ENCODE peak calls at places on chromosome 2, in five cellular contexts. G, K, O, S and W are unnamed samples. For H3K4me1, the result is how much of the 10 kb centered on the place peaks cover.

GRCh38 chr2:160339291-160339690 is 139.2 kb upstream of the ITGB6 start:
- DNase-seq in G (no peak), K (no peak), O (no peak), S (no peak), W (no peak)

GRCh38 chr2:79723830-79724229 is 211.0 kb downstream of the CTNNA2 start:
- DNase-seq in G (no peak), K (no peak), O (no peak), S (no peak), W (no peak)

GRCh38 chr2:30232027-30232800 is 880 bp downstream of the LBH start:
- DNase-seq in G (peak), K (no peak), O (peak), S (peak), W (peak)

GRCh38 chr2:221731432-221731831 is 159.3 kb upstream of the EPHA4 start:
- DNase-seq in G (no peak), K (no peak), O (no peak), S (no peak), W (no peak)

GRCh38 chr2:168992591-168993349 is 38.4 kb downstream of the ABCB11 start:
- DNase-seq in G (no peak), K (no peak), O (no peak), S (no peak), W (no peak)

GRCh38 chr2:221451836-221452774 is 120.0 kb downstream of the EPHA4 start:
- DNase-seq in G (no peak), K (no peak), O (no peak), S (no peak), W (no peak)

GRCh38 chr2:223051580-223052375 is at the start of gene KCNE4:
- DNase-seq in G (peak), K (no peak), O (no peak), S (peak), W (no peak)

GRCh38 chr2:190062053-190062452 is 476 bp downstream of the MSTN start:
- DNase-seq in G (no peak), K (no peak), O (no peak), S (no peak), W (no peak)

GRCh38 chr2:226799976-226800940 is 638 bp upstream of the IRS1 start:
- DNase-seq in G (peak), K (no peak), O (peak), S (no peak), W (peak)

GRCh38 chr2:239357954-239358754 is 42.7 kb downstream of the HDAC4 start:
- DNase-seq in G (no peak), K (no peak), O (no peak), S (no peak), W (no peak)

GRCh38 chr2:165499131-165499530 is 29.6 kb downstream of the CSRNP3 start:
- DNase-seq in G (no peak), K (no peak), O (no peak), S (no peak), W (no peak)

GRCh38 chr2:69177785-69178636 is 165.0 kb downstream of the ANTXR1 start:
- DNase-seq in G (peak), K (peak), O (peak), S (peak), W (peak)

GRCh38 chr2:55865095-55865835 is 58.3 kb downstream of the EFEMP1 start:
- DNase-seq in G (no peak), K (no peak), O (no peak), S (no peak), W (no peak)

GRCh38 chr2:236136483-236136882 is 31.7 kb downstream of the GBX2 start:
- DNase-seq in G (no peak), K (no peak), O (no peak), S (no peak), W (no peak)

GRCh38 chr2:57881998-57882884 is 164.4 kb upstream of the VRK2 start:
- DNase-seq in G (no peak), K (no peak), O (no peak), S (no peak), W (no peak)

GRCh38 chr2:128832946-128833560 is 514.4 kb upstream of the HS6ST1 start:
- DNase-seq in G (no peak), K (no peak), O (no peak), S (no peak), W (no peak)

GRCh38 chr2:231190531-231191197 is 7.8 kb upstream of the ARMC9 start:
- DNase-seq in G (peak), K (no peak), O (peak), S (peak), W (peak)

GRCh38 chr2:46520108-46520507 is 40.7 kb downstream of the TMEM247 start:
- DNase-seq in G (no peak), K (no peak), O (no peak), S (no peak), W (no peak)

GRCh38 chr2:132038179-132038882 is 123.4 kb downstream of the ANKRD30BL start:
- DNase-seq in G (no peak), K (no peak), O (peak), S (no peak), W (peak)

GRCh38 chr2:3193423-3194330 is 183.9 kb downstream of the EIPR1 start:
- DNase-seq in G (no peak), K (no peak), O (no peak), S (no peak), W (no peak)

GRCh38 chr2:144162652-144163051 is 357.3 kb downstream of the ZEB2 start:
- DNase-seq in G (no peak), K (no peak), O (no peak), S (no peak), W (no peak)

GRCh38 chr2:228652366-228652765 is 470.9 kb upstream of the SPHKAP start:
- DNase-seq in G (no peak), K (no peak), O (no peak), S (no peak), W (no peak)

GRCh38 chr2:241289597-241289996 is 25.9 kb downstream of the HDLBP start:
- DNase-seq in G (no peak), K (no peak), O (no peak), S (no peak), W (no peak)

GRCh38 chr2:44134848-44135247 is 33.8 kb upstream of the PPM1B start:
- DNase-seq in G (no peak), K (no peak), O (no peak), S (no peak), W (no peak)

GRCh38 chr2:158994920-158995676 is 26.7 kb downstream of the TANC1 start:
- DNase-seq in G (no peak), K (no peak), O (no peak), S (no peak), W (no peak)

GRCh38 chr2:143558665-143559064 is 429.4 kb downstream of the ARHGAP15 start:
- DNase-seq in G (no peak), K (no peak), O (no peak), S (no peak), W (no peak)

GRCh38 chr2:76867854-76868253 is 654.3 kb downstream of the LRRTM4 start:
- DNase-seq in G (no peak), K (no peak), O (no peak), S (no peak), W (no peak)

GRCh38 chr2:215692387-215693079 is 256.7 kb upstream of the FN1 start:
- DNase-seq in G (no peak), K (no peak), O (no peak), S (no peak), W (no peak)

GRCh38 chr2:215691346-215691745 is 255.5 kb upstream of the FN1 start:
- DNase-seq in G (no peak), K (no peak), O (no peak), S (no peak), W (no peak)

GRCh38 chr2:215695876-215696275 is 260.0 kb upstream of the FN1 start:
- DNase-seq in G (no peak), K (no peak), O (no peak), S (no peak), W (no peak)

GRCh38 chr2:215693269-215693998 is 257.6 kb upstream of the FN1 start:
- DNase-seq in G (peak), K (peak), O (no peak), S (no peak), W (no peak)

DNA sequence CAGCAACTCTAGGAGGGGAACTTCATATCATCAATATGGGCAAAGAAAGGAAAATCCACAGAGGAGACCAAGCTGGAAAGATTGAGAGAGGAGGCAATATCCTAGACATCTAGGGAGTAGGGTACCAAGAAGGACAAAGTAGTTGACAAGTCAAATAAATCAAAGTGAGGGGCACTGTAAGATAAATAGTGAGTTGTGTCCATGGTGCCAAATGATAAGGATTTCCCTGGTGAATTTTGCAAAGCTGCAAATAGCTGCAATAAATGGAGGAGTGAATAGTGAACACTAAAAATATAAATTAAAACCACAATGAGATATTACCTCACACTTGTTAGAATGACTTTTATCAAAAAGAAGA is 258.1 kb upstream of the FN1 start:
- DNase-seq in G (no peak), K (no peak), O (no peak), S (no peak), W (no peak)
- H3K4me3 ChIP-seq in G (no peak), K (no peak), O (no peak), S (no peak), W (no peak)

GRCh38 chr2:217832115-217832514 is 170.7 kb downstream of the TNS1 start:
- DNase-seq in G (no peak), K (no peak), O (no peak), S (no peak), W (no peak)

GRCh38 chr2:217829420-217829819 is 173.4 kb downstream of the TNS1 start:
- DNase-seq in G (no peak), K (no peak), O (peak), S (no peak), W (peak)

GRCh38 chr2:217830061-217830460 is 172.7 kb downstream of the TNS1 start:
- DNase-seq in G (no peak), K (no peak), O (peak), S (no peak), W (no peak)

GRCh38 chr2:217831306-217831705 is 171.5 kb downstream of the TNS1 start:
- DNase-seq in G (no peak), K (no peak), O (no peak), S (no peak), W (no peak)

DNA sequence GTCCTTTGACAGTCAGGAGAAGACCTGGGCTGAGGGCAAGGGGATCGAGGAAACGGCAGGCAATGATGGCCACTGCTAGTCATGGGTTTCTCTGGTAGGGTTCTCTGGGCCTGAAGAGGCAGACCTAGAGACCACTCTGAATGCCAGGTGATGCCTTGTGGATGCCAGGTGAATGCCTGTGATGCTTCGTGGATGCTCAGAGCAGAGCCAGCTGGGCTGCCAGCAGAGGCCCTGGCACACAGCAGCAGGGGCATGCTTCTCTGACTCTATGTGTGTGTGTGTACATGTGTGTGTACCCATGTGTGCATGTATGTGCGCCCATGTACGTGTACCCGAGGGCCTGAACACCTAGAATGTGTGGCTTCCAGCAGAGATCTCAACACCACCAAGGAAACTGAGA is 172.0 kb downstream of the TNS1 start:
- DNase-seq in G (no peak), K (no peak), O (no peak), S (no peak), W (no peak)
- H3K4me1 ChIP-seq in G (under half), K (under half), O (under half), S (half or more), W (half or more)

DNA sequence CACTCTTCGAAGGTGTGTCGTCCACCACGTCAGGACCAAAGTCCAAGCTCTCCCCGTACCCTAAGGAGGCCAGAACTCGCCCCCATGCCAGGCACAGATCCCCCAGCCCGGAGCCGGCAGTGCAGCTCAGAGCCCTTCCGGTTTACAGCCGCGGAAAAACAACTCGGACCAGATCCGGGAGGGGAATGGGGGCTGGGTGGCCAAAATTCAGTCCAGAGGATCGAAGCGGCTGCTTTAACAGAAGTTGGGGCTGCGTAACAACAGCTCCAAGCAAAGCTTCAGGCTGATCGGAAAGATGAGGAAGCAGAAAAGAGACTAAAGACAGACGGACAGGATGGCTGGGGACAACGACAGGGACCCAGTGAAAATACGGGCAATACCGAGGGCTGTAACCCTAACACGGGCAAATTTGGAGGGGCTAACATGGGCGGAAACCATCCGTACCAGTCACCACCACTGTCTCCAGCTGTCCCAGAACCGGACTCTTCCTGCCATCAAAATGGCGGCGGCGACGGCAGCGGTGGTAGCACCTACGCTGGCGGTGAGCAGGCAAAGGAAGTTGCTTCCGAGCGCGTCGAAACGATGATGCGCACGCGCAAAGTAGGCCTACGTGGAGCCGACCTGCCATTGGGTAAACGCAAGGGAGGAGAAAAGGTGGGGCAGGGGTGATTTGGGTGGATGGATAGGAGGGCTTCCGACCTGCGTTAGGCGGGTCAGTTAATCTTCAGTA is at the start of gene MMADHC:
- DNase-seq in G (peak), K (peak), O (peak), S (peak), W (peak)
- TF ChIP-seq CTCF in G (no peak), K (no peak), O (no peak), S (no peak), W (no peak)

GRCh38 chr2:199464614-199465352 is 7.0 kb upstream of the SATB2 start:
- DNase-seq in G (no peak), K (no peak), O (no peak), S (no peak), W (no peak)
- H3K4me3 ChIP-seq in G (peak), K (no peak), O (no peak), S (no peak), W (no peak)

GRCh38 chr2:233252227-233252626 is 754 bp downstream of the ATG16L1 start:
- DNase-seq in G (no peak), K (no peak), O (no peak), S (no peak), W (no peak)
- H3K4me1 ChIP-seq in G (under half), K (under half), O (under half), S (under half), W (under half)

DNA sequence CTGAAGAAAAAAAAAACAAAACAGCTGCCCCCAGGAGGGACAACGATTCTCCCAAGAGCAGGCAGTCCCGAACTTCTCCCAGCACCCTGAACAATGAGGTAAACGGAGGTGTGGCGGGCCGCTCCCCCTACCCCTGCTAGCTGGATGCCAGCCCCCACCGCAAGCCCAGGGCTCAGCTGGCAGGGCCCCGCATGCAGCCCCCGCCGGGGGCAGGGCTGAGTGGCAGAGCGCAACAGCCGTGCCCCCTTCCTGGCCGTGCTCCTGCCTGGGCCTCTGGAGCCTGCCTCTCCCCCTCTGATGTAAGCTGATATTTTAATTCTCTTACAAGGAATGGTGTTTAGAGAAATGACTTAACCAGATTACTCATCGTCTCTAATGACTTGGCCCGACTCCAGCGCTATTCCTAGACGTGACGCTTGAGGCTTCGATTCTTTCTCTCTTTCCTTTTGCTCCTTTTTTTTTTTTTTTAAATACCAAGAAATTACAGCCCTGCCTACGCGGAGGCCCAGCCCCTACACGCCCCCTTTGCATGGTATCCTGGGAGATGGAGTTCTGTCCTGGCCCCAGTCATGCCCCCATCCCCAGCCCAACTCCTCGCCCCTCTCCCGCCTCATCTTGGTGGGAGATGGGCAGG is 4.6 kb upstream of the ARID5A start:
- DNase-seq in G (peak), K (peak), O (peak), S (peak), W (peak)
- TF ChIP-seq CTCF in G (no peak), K (no peak), O (no peak), S (no peak), W (peak)

GRCh38 chr2:118841828-118842461 is 5.5 kb downstream of the EN1 start:
- DNase-seq in G (no peak), K (no peak), O (no peak), S (no peak), W (no peak)
- H3K4me3 ChIP-seq in G (peak), K (no peak), O (no peak), S (peak), W (peak)

GRCh38 chr2:62224976-62225375 is 29.1 kb downstream of the B3GNT2 start:
- DNase-seq in G (no peak), K (no peak), O (no peak), S (no peak), W (no peak)
- H3K4me1 ChIP-seq in G (under half), K (under half), O (under half), S (under half), W (under half)

GRCh38 chr2:176830362-176830761 is 382.2 kb upstream of the HNRNPA3 start:
- DNase-seq in G (no peak), K (no peak), O (no peak), S (no peak), W (no peak)
- TF ChIP-seq CTCF in G (no peak), K (no peak), O (no peak), S (no peak), W (no peak)

GRCh38 chr2:172100080-172101007 is 2.4 kb downstream of the DLX2 start:
- DNase-seq in G (no peak), K (no peak), O (no peak), S (no peak), W (no peak)

GRCh38 chr2:172098650-172099471 is 3.8 kb downstream of the DLX2 start:
- DNase-seq in G (no peak), K (no peak), O (no peak), S (no peak), W (no peak)

GRCh38 chr2:172101008-172101706 is 1.5 kb downstream of the DLX2 start:
- DNase-seq in G (no peak), K (no peak), O (no peak), S (no peak), W (no peak)

GRCh38 chr2:172098287-172098649 is 4.4 kb downstream of the DLX2 start:
- DNase-seq in G (no peak), K (no peak), O (no peak), S (no peak), W (no peak)

DNA sequence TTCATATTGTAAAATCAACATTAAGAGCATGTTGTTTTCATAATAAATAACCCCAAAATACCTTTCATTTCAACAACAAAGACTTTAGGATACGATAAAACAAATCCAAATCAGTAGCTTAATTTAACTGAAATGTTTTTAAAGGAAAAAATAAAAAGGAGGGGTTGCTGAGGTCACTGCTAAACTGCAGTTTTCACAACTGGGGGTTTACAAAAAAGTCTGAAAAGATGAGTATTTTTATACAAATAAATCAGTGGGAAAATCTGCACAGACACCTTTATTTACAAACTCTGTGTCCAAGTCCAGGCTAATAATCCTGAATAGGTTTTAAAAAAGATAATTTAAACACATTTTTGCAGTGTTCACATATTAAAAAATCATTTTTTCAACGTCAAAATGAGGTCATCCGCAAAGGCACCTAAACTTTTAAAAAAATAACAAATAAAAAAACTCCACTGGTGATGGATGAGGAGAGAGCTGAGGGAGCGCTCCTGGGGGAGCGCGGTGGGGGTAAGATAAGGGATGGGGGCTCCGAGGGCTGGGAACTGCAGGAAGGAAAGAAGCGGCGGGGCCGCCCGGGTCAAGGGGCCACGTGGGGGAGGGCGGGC is 3.1 kb downstream of the DLX2 start:
- DNase-seq in G (no peak), K (no peak), O (no peak), S (no peak), W (no peak)
- H3K4me3 ChIP-seq in G (no peak), K (peak), O (no peak), S (peak), W (no peak)